ENCODE peak calls at places on chromosomes 7 and 10, in nine cellular contexts. Z is lower lobe of right lung; I is colonic mucosa; D is cardiac muscle cell; H is PC-9; Q is heart right ventricle; L is CD8-positive, alpha-beta T cell; R is fibroblast of lung; V is psoas muscle. J is an unnamed sample. For H3K4me1, the result is how much of the 10 kb centered on the place peaks cover.

GRCh38 chr10:116470768-116471415 is 43.2 kb downstream of the PNLIPRP3 start:
- DNase-seq in V (no peak), R (no peak), L (no peak), D (no peak), Q (no peak), I (peak), H (no peak), Z (no peak), J (no peak)

GRCh38 chr7:112495820-112496462 is 15.2 kb downstream of the LSMEM1 start:
- DNase-seq in Q (no peak), Z (no peak), H (peak), L (peak), V (peak), I (peak), R (peak), D (peak), J (peak)

GRCh38 chr10:44908071-44908709 is 2.9 kb upstream of the TMEM72 start:
- DNase-seq in Q (no peak), L (no peak), R (peak), Z (no peak), V (peak), H (no peak), I (no peak), D (peak), J (no peak)

GRCh38 chr7:104127204-104127603 is 80.6 kb downstream of the ORC5 start:
- DNase-seq in L (no peak), D (no peak), Q (no peak), I (no peak), Z (no peak), V (no peak), H (no peak), R (no peak), J (no peak)

GRCh38 chr10:95236068-95236903 is 42.2 kb downstream of the ACSM6 start:
- DNase-seq in V (no peak), Z (no peak), L (no peak), D (no peak), R (peak), H (peak), Q (no peak), I (no peak), J (no peak)

GRCh38 chr10:100621360-100622205 is 85.8 kb downstream of the HIF1AN start:
- DNase-seq in V (no peak), D (no peak), R (peak), Z (no peak), H (no peak), I (no peak), L (peak), Q (no peak), J (no peak)

GRCh38 chr10:88157981-88158465 is 294.6 kb downstream of the PTEN start:
- DNase-seq in Z (no peak), V (no peak), R (peak), H (peak), Q (no peak), D (no peak), L (no peak), I (no peak), J (no peak)

GRCh38 chr10:52951819-52952218 is 179.2 kb upstream of the MBL2 start:
- DNase-seq in D (peak), V (no peak), I (peak), L (no peak), Q (no peak), Z (no peak), R (peak), H (no peak), J (no peak)

GRCh38 chr7:55185941-55186609 is 167.3 kb downstream of the EGFR start:
- DNase-seq in L (no peak), D (no peak), H (peak), I (no peak), V (peak), Q (no peak), Z (no peak), R (peak), J (no peak)

GRCh38 chr7:14303536-14303935 is 314.1 kb upstream of the ETV1 start:
- DNase-seq in R (no peak), L (no peak), Q (no peak), V (no peak), Z (no peak), D (no peak), H (no peak), I (no peak), J (no peak)

GRCh38 chr10:22849077-22849810 is 78.6 kb upstream of the ARMC3 start:
- DNase-seq in D (no peak), Z (peak), H (no peak), R (peak), I (peak), V (peak), Q (peak), L (no peak), J (peak)

GRCh38 chr7:36736827-36737211 is 12.5 kb upstream of the AOAH start:
- DNase-seq in Z (peak), V (no peak), R (no peak), L (no peak), D (no peak), I (no peak), H (no peak), Q (no peak), J (no peak)

GRCh38 chr10:15068802-15069201 is 19.8 kb downstream of the ACBD7 start:
- DNase-seq in Q (no peak), V (no peak), R (peak), Z (no peak), H (no peak), I (no peak), D (no peak), L (no peak), J (no peak)

GRCh38 chr7:129741743-129742213 is 130.3 kb downstream of the NRF1 start:
- DNase-seq in I (no peak), D (no peak), V (no peak), Z (no peak), Q (no peak), R (no peak), L (no peak), H (no peak), J (no peak)

GRCh38 chr10:120979435-120980315 is 128.5 kb downstream of the WDR11 start:
- DNase-seq in Q (no peak), D (peak), H (no peak), I (peak), L (no peak), Z (peak), R (no peak), V (no peak), J (no peak)

GRCh38 chr7:76233538-76234281 is 32.0 kb downstream of the SRRM3 start:
- DNase-seq in H (no peak), Q (no peak), D (peak), R (no peak), V (no peak), L (no peak), I (no peak), Z (no peak), J (no peak)

GRCh38 chr7:13551503-13551902 is 438.0 kb downstream of the ETV1 start:
- DNase-seq in Q (no peak), L (no peak), Z (no peak), R (no peak), V (no peak), I (no peak), H (no peak), D (no peak), J (no peak)

GRCh38 chr10:60099998-60100747 is 193.8 kb upstream of the CCDC6 start:
- DNase-seq in H (peak), D (peak), V (no peak), I (peak), R (peak), Z (no peak), L (no peak), Q (no peak), J (no peak)

GRCh38 chr10:115056186-115056585 is 37.0 kb upstream of the ATRNL1 start:
- DNase-seq in L (no peak), D (no peak), I (no peak), Z (no peak), H (no peak), V (no peak), Q (no peak), R (no peak), J (no peak)

GRCh38 chr10:133618851-133619250 is 7.7 kb downstream of the FRG2B start:
- DNase-seq in Z (no peak), I (no peak), Q (no peak), H (no peak), V (no peak), L (no peak), R (no peak), D (no peak), J (no peak)

GRCh38 chr7:11587814-11588213 is 244.2 kb downstream of the THSD7A start:
- DNase-seq in V (no peak), H (no peak), R (no peak), Q (no peak), D (no peak), Z (no peak), I (no peak), L (no peak), J (no peak)

DNA sequence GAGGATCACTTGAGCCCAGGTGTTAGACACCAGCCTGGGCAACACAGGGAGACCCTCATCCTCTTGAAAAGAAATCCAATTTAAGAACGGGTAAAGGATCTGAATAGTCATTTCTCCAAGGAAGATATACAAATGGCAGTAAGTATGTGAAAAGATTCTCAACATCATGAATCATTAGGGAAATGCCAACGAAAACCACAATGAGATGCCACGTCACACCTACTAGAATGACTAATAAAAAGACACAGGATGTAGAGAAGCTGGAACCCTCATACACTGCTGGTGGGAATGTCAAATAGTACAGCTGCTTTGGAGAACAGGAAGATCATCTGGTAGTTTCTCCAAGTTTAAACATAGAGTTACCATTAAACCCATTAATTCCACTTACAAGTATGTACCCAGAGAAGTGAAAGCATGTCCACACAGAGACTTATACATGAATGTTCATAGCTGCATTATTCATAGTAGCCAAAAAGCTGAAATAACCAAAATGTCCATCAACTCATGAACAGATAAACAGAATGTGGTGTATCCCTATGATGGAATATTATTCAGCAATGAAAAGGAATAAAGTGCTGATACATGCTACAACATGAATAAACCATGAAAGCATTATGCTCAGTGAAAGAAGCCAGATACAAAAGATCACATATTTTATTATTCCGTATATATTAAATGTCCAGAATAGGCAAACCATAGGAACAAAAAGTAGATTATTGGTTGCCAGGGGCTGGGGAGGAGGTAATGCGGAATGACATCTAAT is 13.1 kb upstream of the ZMIZ2 start:
- DNase-seq in V (no peak), L (no peak), I (no peak), R (peak), D (no peak), Z (no peak), H (peak), Q (no peak), J (no peak)
- TF ChIP-seq CTCF in V (no peak), L (no peak), I (no peak), R (no peak), D (no peak), Z (no peak), H (no peak), Q (no peak), J (no peak)

GRCh38 chr10:73053275-73053674 is 43.4 kb downstream of the P4HA1 start:
- DNase-seq in I (no peak), L (no peak), V (no peak), Q (no peak), R (no peak), Z (no peak), D (no peak), H (no peak), J (no peak)
- H3K4me3 ChIP-seq in I (no peak), L (no peak), V (no peak), Q (no peak), R (no peak), Z (no peak), D (no peak), H (no peak), J (no peak)

DNA sequence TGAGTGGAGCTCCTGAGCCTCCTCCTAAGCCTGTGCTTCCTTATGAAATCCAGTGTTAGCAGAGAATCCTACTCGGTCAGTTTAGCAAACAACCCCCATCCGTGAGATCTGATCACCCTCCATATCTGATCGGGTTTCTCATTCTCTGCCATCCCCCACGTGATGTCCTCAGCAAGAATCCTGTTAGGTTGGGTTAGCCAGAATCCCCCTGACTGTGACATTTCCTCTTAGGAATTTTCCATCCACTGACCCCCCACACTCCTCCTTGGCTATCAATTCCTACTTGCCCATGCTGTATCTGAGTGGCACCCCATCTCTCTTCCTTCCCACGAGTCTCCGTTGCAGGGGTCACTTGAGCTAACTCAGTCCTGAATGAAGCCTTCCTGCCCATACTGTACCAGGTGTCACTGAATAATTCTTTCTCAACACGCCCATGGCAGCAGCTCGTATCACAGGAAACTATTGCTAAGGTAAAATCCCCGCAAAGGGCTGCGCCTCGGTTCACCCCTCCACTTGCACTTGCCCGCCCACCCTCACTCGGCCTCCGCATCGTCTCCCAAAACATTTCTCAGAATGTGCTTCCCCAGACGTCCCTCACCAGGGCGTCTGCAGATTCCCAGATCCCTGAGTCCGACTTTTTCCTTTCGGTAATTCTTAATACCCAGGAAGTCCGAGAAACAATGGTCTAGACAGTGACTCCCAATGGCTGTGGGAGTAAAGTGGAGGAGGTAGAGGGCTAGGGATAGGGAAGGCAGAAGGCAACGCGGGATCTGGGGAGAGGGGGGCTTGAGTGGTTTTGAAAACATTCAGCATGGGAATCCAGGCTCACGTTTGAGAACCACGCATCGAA is 44.0 kb downstream of the MYOF start:
- DNase-seq in V (no peak), D (no peak), R (peak), I (no peak), Q (no peak), H (peak), Z (no peak), L (no peak), J (no peak)
- H3K4me1 ChIP-seq in V (under half), D (under half), R (half or more), I (under half), Q (under half), H (half or more), Z (half or more), L (under half), J (half or more)

GRCh38 chr7:134693256-134693655 is 46.6 kb downstream of the BPGM start:
- DNase-seq in Z (no peak), R (peak), H (no peak), Q (no peak), I (no peak), D (no peak), V (peak), L (peak), J (peak)

GRCh38 chr7:134696261-134696660 is 49.6 kb downstream of the BPGM start:
- DNase-seq in L (no peak), I (no peak), Q (no peak), Z (no peak), H (no peak), D (no peak), R (no peak), V (no peak), J (no peak)

GRCh38 chr7:134695321-134695860 is 48.7 kb downstream of the BPGM start:
- DNase-seq in I (no peak), V (no peak), Z (no peak), Q (no peak), H (no peak), D (no peak), R (no peak), L (no peak), J (no peak)

GRCh38 chr7:134694767-134695166 is 48.1 kb downstream of the BPGM start:
- DNase-seq in R (no peak), Z (no peak), Q (no peak), D (no peak), H (no peak), L (no peak), V (no peak), I (no peak), J (no peak)

DNA sequence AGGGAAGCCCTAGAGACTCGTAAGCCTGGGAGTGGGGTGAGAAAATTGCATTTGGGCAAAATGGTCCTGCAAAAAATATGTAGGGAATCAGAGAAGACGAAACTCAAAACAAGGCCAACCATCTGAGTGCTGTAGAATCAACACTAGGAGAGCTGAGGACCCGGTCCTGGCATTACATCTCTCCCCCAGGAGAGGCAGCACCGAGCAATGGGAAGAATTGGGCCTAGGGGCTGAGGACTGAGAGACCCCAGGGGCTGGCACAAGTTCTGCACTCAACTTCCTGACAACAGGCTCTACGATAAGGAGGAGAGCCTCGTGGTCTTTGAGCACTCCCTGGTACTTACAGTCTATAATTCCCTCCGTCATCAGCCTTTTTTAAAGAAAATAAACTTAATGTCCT is 47.6 kb downstream of the BPGM start:
- DNase-seq in R (no peak), I (no peak), Q (no peak), Z (no peak), V (no peak), D (peak), H (no peak), L (no peak), J (no peak)
- TF ChIP-seq CTCF in R (peak), I (no peak), Q (no peak), Z (no peak), V (no peak), D (peak), H (peak), L (no peak), J (peak)

GRCh38 chr7:77338260-77338659 is 77.9 kb downstream of the GSAP start:
- DNase-seq in V (no peak), L (no peak), I (no peak), Z (no peak), Q (no peak), R (no peak), D (no peak), H (no peak), J (no peak)
- H3K4me3 ChIP-seq in V (no peak), L (no peak), I (no peak), Z (no peak), Q (no peak), R (no peak), D (no peak), H (no peak), J (no peak)

DNA sequence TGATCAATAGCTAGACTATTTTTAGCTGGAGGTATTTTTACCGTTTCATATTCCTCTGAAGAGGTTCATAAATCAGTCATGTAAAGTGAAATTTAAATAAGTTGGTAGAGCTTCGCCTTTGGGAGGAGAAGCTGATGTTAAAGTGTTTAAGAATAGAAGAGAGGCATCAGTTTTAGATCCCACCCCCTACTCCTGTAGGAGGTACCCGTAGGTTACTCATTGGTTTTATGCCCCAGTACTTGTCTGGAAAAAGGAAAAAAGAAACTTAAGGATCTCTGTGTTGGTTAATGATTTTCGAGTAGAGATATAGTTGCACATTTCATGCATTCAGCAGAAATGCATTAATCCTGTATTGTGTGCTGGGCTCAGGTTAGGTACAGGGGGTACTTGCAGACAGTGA is 8.7 kb downstream of the ZNF365 start:
- DNase-seq in R (no peak), H (no peak), D (no peak), I (no peak), V (no peak), Q (no peak), L (no peak), Z (no peak), J (no peak)
- H3K4me1 ChIP-seq in R (under half), H (under half), D (under half), I (under half), V (under half), Q (under half), L (under half), Z (under half), J (under half)

GRCh38 chr7:151459726-151460473 is 20.0 kb upstream of the CRYGN start:
- DNase-seq in R (peak), H (peak), L (no peak), I (peak), Z (peak), D (peak), V (peak), Q (peak), J (peak)
- TF ChIP-seq CTCF in R (peak), H (no peak), L (no peak), I (no peak), Z (peak), D (peak), V (no peak), Q (no peak), J (peak)

GRCh38 chr10:11007661-11008060 is 10.0 kb upstream of the CELF2 start:
- DNase-seq in L (no peak), H (no peak), I (no peak), Z (no peak), V (no peak), R (no peak), Q (no peak), D (no peak), J (no peak)
- H3K4me3 ChIP-seq in L (no peak), H (no peak), I (no peak), Z (no peak), V (no peak), R (no peak), Q (no peak), D (no peak), J (no peak)

DNA sequence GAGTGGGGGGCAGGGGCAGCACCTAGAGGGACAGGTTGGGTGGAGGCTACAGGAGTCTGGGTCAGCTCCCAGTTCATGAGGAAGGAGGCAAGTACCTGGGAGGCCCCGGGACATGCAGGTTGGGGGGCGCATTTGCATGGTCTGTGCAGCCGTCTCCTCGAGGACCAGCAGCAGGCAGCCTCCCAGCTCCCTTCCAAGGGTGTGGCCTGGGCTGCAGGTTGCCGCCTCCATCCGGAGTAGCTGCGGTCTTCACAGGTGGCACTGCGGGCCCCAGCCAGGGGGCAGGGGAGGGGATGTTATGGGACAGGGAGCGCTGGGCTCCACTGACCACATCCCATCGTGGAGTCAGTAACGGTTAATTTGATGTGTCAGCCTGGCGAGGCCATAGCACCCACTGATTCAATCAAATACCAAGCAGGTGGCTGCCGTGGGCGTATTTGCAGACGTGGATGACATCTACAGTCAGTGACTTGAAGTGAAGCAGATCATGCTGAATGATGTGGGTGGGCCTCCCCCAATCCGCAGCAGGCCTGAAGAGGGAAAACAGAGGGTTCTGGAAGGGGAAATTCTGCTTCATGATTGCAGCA is 81.7 kb downstream of the PRKAG2 start:
- DNase-seq in Q (no peak), V (peak), Z (no peak), H (no peak), I (no peak), L (peak), R (no peak), D (no peak), J (no peak)
- H3K4me1 ChIP-seq in Q (under half), V (under half), Z (half or more), H (under half), I (under half), L (under half), R (under half), D (under half), J (under half)